ENCODE peak calls at places on chromosomes 4 and X, in four cellular contexts. F is HEK293T; A is kidney; T is stimulated activated naive B cell treated with anti-CD40 and anti-IgM and Interleukin-4, amounts not matched to agents 10 μg/mL and 1 μg/mL and 100 μg/mL, for 72 hours. Y is an unnamed sample.

GRCh38 chr4:182807346-182807745 is 109.8 kb downstream of the DCTD start:
- DNase-seq in F (no peak), A (no peak), T (no peak), Y (no peak)

GRCh38 chrX:44155126-44155525 is 181.9 kb upstream of the NDP start:
- DNase-seq in F (no peak), A (no peak), T (no peak), Y (no peak)

GRCh38 chrX:76802698-76803097 is 375.2 kb downstream of the MAGEE1 start:
- DNase-seq in F (no peak), A (no peak), T (no peak), Y (no peak)

GRCh38 chrX:51144828-51145442 is 187.7 kb upstream of the NUDT10 start:
- DNase-seq in F (peak; percentile 57), A (no peak), T (peak; percentile 8), Y (peak; percentile 7)

GRCh38 chr4:2866891-2867290 is 23.2 kb downstream of the ADD1 start:
- DNase-seq in F (no peak), A (no peak), T (no peak), Y (no peak)

GRCh38 chr4:27357283-27357682 is 496.6 kb downstream of the STIM2 start:
- DNase-seq in F (no peak), A (no peak), T (no peak), Y (no peak)

GRCh38 chrX:50858548-50858947 is 44.6 kb upstream of the SHROOM4 start:
- DNase-seq in F (no peak), A (no peak), T (no peak), Y (no peak)

GRCh38 chr4:40363382-40363920 is 28.3 kb downstream of the CHRNA9 start:
- DNase-seq in F (no peak), A (no peak), T (no peak), Y (no peak)

GRCh38 chr4:55121246-55121645 is 4.1 kb downstream of the KDR start:
- DNase-seq in F (no peak), A (no peak), T (no peak), Y (no peak)

GRCh38 chr4:18398661-18399060 is 377.1 kb upstream of the LCORL start:
- DNase-seq in F (no peak), A (no peak), T (no peak), Y (no peak)

GRCh38 chrX:148522006-148522405 is 21.6 kb downstream of the AFF2 start:
- DNase-seq in F (no peak), A (no peak), T (no peak), Y (no peak)

GRCh38 chr4:187618701-187619278 is 376.8 kb upstream of the ZFP42 start:
- DNase-seq in F (no peak), A (no peak), T (no peak), Y (no peak)

GRCh38 chr4:145878501-145879435 is 59.9 kb downstream of the ZNF827 start:
- DNase-seq in F (peak; percentile 26), A (no peak), T (no peak), Y (no peak)

GRCh38 chrX:79366888-79367749 is at the start of gene ITM2A:
- DNase-seq in F (no peak), A (peak; percentile 79), T (peak; percentile 33), Y (no peak)

Y was measured in T47D.